ENCODE peak calls at places on chromosome 1, in six cellular contexts. C, P, D, R, E and M are unnamed samples. For H3K4me1, the result is how much of the 10 kb centered on the place peaks cover.

GRCh38 chr1:82931051-82931450 is 1067.9 kb downstream of the TTLL7 start:
- DNase-seq in C (no peak), P (no peak), D (no peak), R (no peak), E (no peak), M (no peak)

GRCh38 chr1:40314721-40315238 is 2.3 kb downstream of the COL9A2 start:
- DNase-seq in C (no peak), P (no peak), D (no peak), R (no peak), E (no peak), M (no peak)

GRCh38 chr1:221316491-221317056 is 425.3 kb downstream of the DUSP10 start:
- DNase-seq in C (no peak), P (no peak), D (no peak), R (no peak), E (no peak), M (no peak)

GRCh38 chr1:118335372-118335771 is 150.3 kb upstream of the SPAG17 start:
- DNase-seq in C (peak), P (no peak), D (no peak), R (no peak), E (no peak), M (peak)

GRCh38 chr1:245901565-245901964 is 605.5 kb downstream of the SMYD3 start:
- DNase-seq in C (no peak), P (no peak), D (no peak), R (no peak), E (no peak), M (no peak)

GRCh38 chr1:162690672-162691434 is 58.6 kb downstream of the DDR2 start:
- DNase-seq in C (peak), P (peak), D (no peak), R (peak), E (peak), M (peak)

GRCh38 chr1:206508956-206509355 is 1.6 kb downstream of the RASSF5 start:
- DNase-seq in C (peak), P (peak), D (no peak), R (no peak), E (no peak), M (no peak)

GRCh38 chr1:3638027-3638426 is 11.9 kb downstream of the WRAP73 start:
- DNase-seq in C (no peak), P (no peak), D (no peak), R (no peak), E (peak), M (no peak)

GRCh38 chr1:6614953-6615785 is 1.6 kb downstream of the PHF13 start:
- DNase-seq in C (no peak), P (no peak), D (no peak), R (no peak), E (peak), M (peak)

GRCh38 chr1:9302745-9303524 is 10.2 kb downstream of the SPSB1 start:
- DNase-seq in C (no peak), P (no peak), D (peak), R (no peak), E (no peak), M (peak)

GRCh38 chr1:231396643-231397042 is 25.4 kb downstream of the EGLN1 start:
- DNase-seq in C (no peak), P (no peak), D (no peak), R (no peak), E (no peak), M (no peak)

GRCh38 chr1:18670267-18670910 is 39.7 kb downstream of the PAX7 start:
- DNase-seq in C (no peak), P (no peak), D (peak), R (no peak), E (no peak), M (no peak)

GRCh38 chr1:114260805-114261488 is 107.3 kb upstream of the SYT6 start:
- DNase-seq in C (no peak), P (no peak), D (no peak), R (no peak), E (no peak), M (no peak)

GRCh38 chr1:171127481-171127880 is 36.8 kb downstream of the FMO3 start:
- DNase-seq in C (no peak), P (no peak), D (no peak), R (no peak), E (no peak), M (no peak)

GRCh38 chr1:38117444-38117887 is 70.9 kb upstream of the POU3F1 start:
- DNase-seq in C (no peak), P (no peak), D (no peak), R (no peak), E (no peak), M (no peak)

GRCh38 chr1:41381691-41382530 is 20.7 kb downstream of the FOXO6 start:
- DNase-seq in C (no peak), P (peak), D (no peak), R (peak), E (peak), M (peak)

GRCh38 chr1:248901578-248901977 is 4.5 kb upstream of the PGBD2 start:
- DNase-seq in C (no peak), P (no peak), D (no peak), R (no peak), E (no peak), M (no peak)

GRCh38 chr1:167059045-167059728 is 31.0 kb downstream of the GPA33 start:
- DNase-seq in C (peak), P (peak), D (peak), R (peak), E (peak), M (peak)

GRCh38 chr1:89605692-89606091 is 27.2 kb upstream of the LRRC8C start:
- DNase-seq in C (peak), P (no peak), D (no peak), R (no peak), E (no peak), M (no peak)

GRCh38 chr1:151399890-151400235 is 490 bp downstream of the PSMB4 start:
- DNase-seq in C (peak), P (peak), D (no peak), R (peak), E (peak), M (peak)

GRCh38 chr1:222914861-222915632 is 100.2 kb downstream of the DISP1 start:
- DNase-seq in C (no peak), P (no peak), D (no peak), R (no peak), E (no peak), M (no peak)

GRCh38 chr1:40317394-40318074 is 448 bp upstream of the COL9A2 start:
- DNase-seq in C (no peak), P (no peak), D (no peak), R (no peak), E (no peak), M (no peak)

GRCh38 chr1:214463596-214463995 is 87.8 kb downstream of the PTPN14 start:
- DNase-seq in C (no peak), P (no peak), D (no peak), R (no peak), E (no peak), M (no peak)

GRCh38 chr1:22332166-22332717 is 119.4 kb upstream of the ZBTB40 start:
- DNase-seq in C (no peak), P (no peak), D (no peak), R (no peak), E (peak), M (no peak)
- H3K27ac ChIP-seq in C (no peak), P (no peak), D (no peak), R (no peak), E (no peak), M (no peak)

DNA sequence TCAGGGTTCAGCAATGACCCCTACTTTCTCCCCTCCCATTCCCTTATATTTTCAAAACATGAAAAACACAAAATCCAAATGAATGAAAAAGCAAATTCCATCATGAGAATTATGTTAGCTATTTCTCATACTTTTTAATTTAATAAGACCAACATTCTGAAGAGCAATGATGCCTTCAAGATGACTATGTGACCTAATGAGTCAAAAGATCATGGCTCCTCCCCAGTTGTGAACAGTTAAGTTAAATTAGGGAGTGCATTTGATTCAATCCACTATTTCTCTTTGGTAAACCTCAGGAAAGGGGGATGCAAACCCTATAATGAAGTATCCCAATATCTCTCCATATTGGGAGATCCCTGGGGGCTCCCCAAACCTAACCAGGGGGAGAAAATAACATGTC is 36.5 kb downstream of the PUM1 start:
- DNase-seq in C (no peak), P (no peak), D (no peak), R (no peak), E (no peak), M (no peak)
- H3K4me1 ChIP-seq in C (under half), P (half or more), D (under half), R (under half), E (under half), M (under half)

GRCh38 chr1:47687618-47687940 is 249.7 kb downstream of the FOXD2 start:
- DNase-seq in C (peak), P (no peak), D (no peak), R (no peak), E (no peak), M (no peak)
- H3K27ac ChIP-seq in C (peak), P (no peak), D (no peak), R (no peak), E (no peak), M (no peak)

GRCh38 chr1:87506147-87506546 is 177.5 kb downstream of the LMO4 start:
- DNase-seq in C (no peak), P (no peak), D (no peak), R (no peak), E (no peak), M (no peak)
- H3K4me1 ChIP-seq in C (under half), P (under half), D (under half), R (under half), E (under half), M (under half)